ENCODE peak calls at places on chromosomes 13 and 19, in four cellular contexts. One of them, this sample, is unnamed.
A peak's percentile ranks its signal among the peaks of the same experiment; 100 is the strongest.

GRCh38 chr19:54650108-54650666 is 12.6 kb upstream of the LILRB4 start:
- DNase-seq in GM23338: no peak
- DNase-seq in CD8-positive, alpha-beta T cell: no peak
- DNase-seq in mammary epithelial cell: no peak
- DNase-seq in this sample: no peak

GRCh38 chr13:106810069-106810468 is 242.1 kb upstream of the ARGLU1 start:
- DNase-seq in mammary epithelial cell: no peak
- DNase-seq in CD8-positive, alpha-beta T cell: no peak
- DNase-seq in GM23338: no peak
- DNase-seq in this sample: no peak

GRCh38 chr19:23855676-23856075 is 59.0 kb upstream of the ZNF726 start:
- DNase-seq in mammary epithelial cell: no peak
- DNase-seq in GM23338: peak; percentile 46
- DNase-seq in CD8-positive, alpha-beta T cell: no peak
- DNase-seq in this sample: no peak

GRCh38 chr19:38068851-38069250 is 155.2 kb downstream of the DPF1 start:
- DNase-seq in mammary epithelial cell: no peak
- DNase-seq in GM23338: no peak
- DNase-seq in CD8-positive, alpha-beta T cell: no peak
- DNase-seq in this sample: no peak

GRCh38 chr13:21434588-21434987 is 24.5 kb downstream of the ZDHHC20 start:
- DNase-seq in mammary epithelial cell: no peak
- DNase-seq in GM23338: no peak
- DNase-seq in CD8-positive, alpha-beta T cell: no peak
- DNase-seq in this sample: no peak

GRCh38 chr19:49331616-49332055 is 3.6 kb upstream of the CD37 start:
- DNase-seq in GM23338: peak; percentile 74
- DNase-seq in CD8-positive, alpha-beta T cell: peak; percentile 49
- DNase-seq in mammary epithelial cell: peak; percentile 51
- DNase-seq in this sample: peak; percentile 57

GRCh38 chr19:51016798-51017683 is 2.5 kb downstream of the KLK10 start:
- DNase-seq in GM23338: peak; percentile 94
- DNase-seq in CD8-positive, alpha-beta T cell: peak; percentile 60
- DNase-seq in mammary epithelial cell: peak; percentile 87
- DNase-seq in this sample: peak; percentile 90

GRCh38 chr13:74466015-74466414 is 331.8 kb upstream of the KLF12 start:
- DNase-seq in CD8-positive, alpha-beta T cell: no peak
- DNase-seq in mammary epithelial cell: no peak
- DNase-seq in GM23338: peak; percentile 39
- DNase-seq in this sample: no peak

GRCh38 chr13:59176775-59177174 is 987.0 kb downstream of the DIAPH3 start:
- DNase-seq in CD8-positive, alpha-beta T cell: no peak
- DNase-seq in GM23338: peak; percentile 50
- DNase-seq in mammary epithelial cell: no peak
- DNase-seq in this sample: no peak

GRCh38 chr19:21362291-21362690 is 3.5 kb downstream of the ZNF738 start:
- DNase-seq in GM23338: no peak
- DNase-seq in CD8-positive, alpha-beta T cell: no peak
- DNase-seq in mammary epithelial cell: no peak
- DNase-seq in this sample: no peak

GRCh38 chr19:28318469-28319179 is 894.3 kb downstream of the UQCRFS1 start:
- DNase-seq in GM23338: no peak
- DNase-seq in CD8-positive, alpha-beta T cell: no peak
- DNase-seq in mammary epithelial cell: no peak
- DNase-seq in this sample: no peak

GRCh38 chr19:50167314-50167721 is 4.2 kb upstream of the IZUMO2 start:
- DNase-seq in mammary epithelial cell: no peak
- DNase-seq in CD8-positive, alpha-beta T cell: no peak
- DNase-seq in GM23338: peak; percentile 12
- DNase-seq in this sample: no peak

GRCh38 chr13:20696073-20696472 is 7.4 kb upstream of the IL17D start:
- DNase-seq in mammary epithelial cell: no peak
- DNase-seq in CD8-positive, alpha-beta T cell: no peak
- DNase-seq in GM23338: no peak
- DNase-seq in this sample: no peak

GRCh38 chr19:28737021-28737525 is 475.9 kb downstream of the UQCRFS1 start:
- DNase-seq in mammary epithelial cell: peak; percentile 28
- DNase-seq in GM23338: peak; percentile 65
- DNase-seq in CD8-positive, alpha-beta T cell: no peak
- DNase-seq in this sample: peak; percentile 20

GRCh38 chr13:35917942-35918645 is 213.1 kb downstream of the DCLK1 start:
- DNase-seq in mammary epithelial cell: no peak
- DNase-seq in CD8-positive, alpha-beta T cell: no peak
- DNase-seq in GM23338: no peak
- DNase-seq in this sample: no peak

DNA sequence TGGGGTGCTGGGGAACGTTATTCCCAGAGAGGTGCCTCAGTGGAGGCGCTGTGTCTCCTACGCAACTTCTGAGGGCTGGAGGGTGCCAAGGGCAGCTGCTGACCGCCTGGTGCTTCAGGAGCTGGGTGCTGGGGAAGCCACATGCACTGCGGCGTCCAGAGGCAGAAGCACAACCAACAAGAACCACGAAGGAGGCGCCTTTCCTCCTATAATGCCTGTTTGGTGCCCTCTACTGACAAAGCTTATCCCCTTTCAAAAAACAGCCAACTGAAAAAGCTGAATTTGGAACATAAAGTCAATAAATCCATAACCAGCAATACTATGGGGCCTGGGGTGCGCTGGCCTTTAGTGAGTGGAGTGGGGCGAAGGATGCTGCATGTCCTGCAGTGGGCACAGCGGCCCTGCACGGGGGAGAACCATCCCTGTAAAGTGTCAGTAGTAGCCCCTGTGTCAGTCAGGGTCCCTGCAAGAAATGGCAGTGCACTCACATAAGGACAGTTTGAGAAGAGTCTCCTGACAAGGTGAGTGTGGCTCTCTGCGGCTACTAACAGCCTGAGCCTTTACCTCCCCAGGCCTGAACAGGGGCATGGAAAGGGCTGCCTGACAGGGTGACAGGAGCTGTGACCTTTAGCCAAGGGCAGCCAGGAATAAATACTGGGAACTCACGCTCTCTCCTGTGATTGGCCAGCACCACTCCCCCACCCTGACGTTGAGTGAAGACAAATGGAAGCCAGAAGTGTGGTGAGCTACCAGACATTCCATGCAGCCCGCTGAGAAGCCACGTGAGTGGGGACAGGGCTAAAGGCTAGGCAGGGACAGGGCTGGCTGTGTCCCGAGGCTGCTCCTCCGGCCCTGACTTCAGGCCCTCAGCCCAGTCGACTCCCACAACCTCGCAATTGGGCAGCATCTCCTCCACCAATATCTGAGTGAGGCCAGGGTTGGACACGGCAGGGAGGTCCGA is 4.5 kb upstream of the B3GNT8 start:
- DNase-seq in GM23338: peak; percentile 51
- DNase-seq in CD8-positive, alpha-beta T cell: no peak
- DNase-seq in mammary epithelial cell: peak; percentile 25
- DNase-seq in this sample: peak; percentile 14
- H3K27ac ChIP-seq in GM23338: no peak overlapping the region
- H3K27ac ChIP-seq in CD8-positive, alpha-beta T cell: no peak overlapping the region
- H3K27ac ChIP-seq in mammary epithelial cell: no peak overlapping the region
- H3K27ac ChIP-seq in this sample: peak overlapping the region; percentile 56

DNA sequence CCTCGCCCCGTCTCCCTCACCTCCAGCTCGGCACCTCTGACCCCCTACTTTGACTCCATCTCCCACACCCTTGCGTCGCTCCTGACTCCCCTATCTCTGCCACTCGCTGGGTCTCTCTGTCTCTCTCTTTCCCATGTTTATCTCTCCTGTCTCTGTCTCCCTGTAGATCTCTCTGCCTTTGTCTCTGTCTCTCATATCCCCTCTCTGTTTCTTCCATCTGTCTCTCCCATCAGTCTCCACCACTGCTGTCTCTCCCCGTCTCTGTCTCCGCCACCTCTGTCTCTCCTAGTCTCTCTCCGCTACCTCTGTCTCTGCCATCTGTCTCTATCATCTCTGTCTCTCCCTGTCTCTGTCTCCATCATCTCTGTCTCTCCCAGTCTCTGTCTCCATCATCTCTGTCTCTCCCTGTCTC is 12.4 kb upstream of the BBC3 start:
- DNase-seq in CD8-positive, alpha-beta T cell: no peak
- DNase-seq in GM23338: no peak
- DNase-seq in mammary epithelial cell: no peak
- DNase-seq in this sample: no peak
- H3K27ac ChIP-seq in CD8-positive, alpha-beta T cell: peak overlapping the region; percentile 18
- H3K27ac ChIP-seq in GM23338: no peak overlapping the region
- H3K27ac ChIP-seq in mammary epithelial cell: peak overlapping the region; percentile 55
- H3K27ac ChIP-seq in this sample: peak overlapping the region; percentile 83

GRCh38 chr13:109355129-109355528 is 431.3 kb downstream of the IRS2 start:
- DNase-seq in mammary epithelial cell: no peak
- DNase-seq in GM23338: no peak
- DNase-seq in CD8-positive, alpha-beta T cell: no peak
- DNase-seq in this sample: no peak
- H3K27ac ChIP-seq in mammary epithelial cell: no peak overlapping the region
- H3K27ac ChIP-seq in GM23338: no peak overlapping the region
- H3K27ac ChIP-seq in CD8-positive, alpha-beta T cell: no peak overlapping the region
- H3K27ac ChIP-seq in this sample: no peak overlapping the region

DNA sequence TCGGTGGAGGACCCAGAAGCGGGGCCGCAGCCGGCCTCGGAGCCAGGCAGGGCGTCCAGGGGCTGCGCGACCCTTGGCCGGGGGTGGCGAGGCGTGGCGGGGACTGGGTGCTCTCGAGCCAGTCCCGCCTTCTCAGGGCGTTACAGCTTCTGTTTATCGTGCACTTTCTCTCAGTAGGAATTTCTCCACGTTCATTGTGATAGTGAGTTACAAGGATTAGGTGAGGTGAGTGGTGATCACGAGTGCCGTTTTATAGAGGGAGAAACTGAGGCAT is 589 bp downstream of the AP1M1 start:
- DNase-seq in CD8-positive, alpha-beta T cell: no peak
- DNase-seq in GM23338: no peak
- DNase-seq in mammary epithelial cell: no peak
- DNase-seq in this sample: peak; percentile 12
- H3K27ac ChIP-seq in CD8-positive, alpha-beta T cell: peak overlapping the region; percentile 98
- H3K27ac ChIP-seq in GM23338: no peak overlapping the region
- H3K27ac ChIP-seq in mammary epithelial cell: peak overlapping the region; percentile 74
- H3K27ac ChIP-seq in this sample: peak overlapping the region; percentile 81

GRCh38 chr19:10763399-10763798 is 45.5 kb downstream of the DNM2 start:
- DNase-seq in mammary epithelial cell: no peak
- DNase-seq in GM23338: no peak
- DNase-seq in CD8-positive, alpha-beta T cell: no peak
- DNase-seq in this sample: no peak
- H3K27ac ChIP-seq in mammary epithelial cell: no peak overlapping the region
- H3K27ac ChIP-seq in GM23338: no peak overlapping the region
- H3K27ac ChIP-seq in CD8-positive, alpha-beta T cell: no peak overlapping the region
- H3K27ac ChIP-seq in this sample: peak overlapping the region; percentile 64

GRCh38 chr19:8575467-8575997 is 1.7 kb downstream of the MYO1F start:
- DNase-seq in mammary epithelial cell: no peak
- DNase-seq in CD8-positive, alpha-beta T cell: peak; percentile 71
- DNase-seq in GM23338: peak; percentile 77
- DNase-seq in this sample: peak; percentile 20

GRCh38 chr19:8577247-8577646 is at the start of gene MYO1F:
- DNase-seq in GM23338: no peak
- DNase-seq in mammary epithelial cell: no peak
- DNase-seq in CD8-positive, alpha-beta T cell: peak; percentile 38
- DNase-seq in this sample: no peak

GRCh38 chr19:8571006-8571411 is 6.2 kb downstream of the MYO1F start:
- DNase-seq in GM23338: no peak
- DNase-seq in mammary epithelial cell: no peak
- DNase-seq in CD8-positive, alpha-beta T cell: peak; percentile 77
- DNase-seq in this sample: no peak

GRCh38 chr19:8576273-8576993 is 809 bp downstream of the MYO1F start:
- DNase-seq in CD8-positive, alpha-beta T cell: peak; percentile 52
- DNase-seq in GM23338: no peak
- DNase-seq in mammary epithelial cell: no peak
- DNase-seq in this sample: no peak

GRCh38 chr19:8573316-8573715 is 3.9 kb downstream of the MYO1F start:
- DNase-seq in mammary epithelial cell: no peak
- DNase-seq in GM23338: no peak
- DNase-seq in CD8-positive, alpha-beta T cell: no peak
- DNase-seq in this sample: no peak
- H3K27ac ChIP-seq in mammary epithelial cell: no peak overlapping the region
- H3K27ac ChIP-seq in GM23338: no peak overlapping the region
- H3K27ac ChIP-seq in CD8-positive, alpha-beta T cell: peak overlapping the region; percentile 37
- H3K27ac ChIP-seq in this sample: no peak overlapping the region

GRCh38 chr13:112685856-112686255 is 4.0 kb upstream of the ATP11A start:
- DNase-seq in CD8-positive, alpha-beta T cell: no peak
- DNase-seq in mammary epithelial cell: no peak
- DNase-seq in GM23338: no peak
- DNase-seq in this sample: peak; percentile 14
- H3K27ac ChIP-seq in CD8-positive, alpha-beta T cell: no peak overlapping the region
- H3K27ac ChIP-seq in mammary epithelial cell: no peak overlapping the region
- H3K27ac ChIP-seq in GM23338: no peak overlapping the region
- H3K27ac ChIP-seq in this sample: no peak overlapping the region

GRCh38 chr13:46667687-46668281 is 114.8 kb downstream of the LRCH1 start:
- DNase-seq in GM23338: no peak
- DNase-seq in CD8-positive, alpha-beta T cell: no peak
- DNase-seq in mammary epithelial cell: no peak
- DNase-seq in this sample: no peak
- H3K27ac ChIP-seq in GM23338: no peak overlapping the region
- H3K27ac ChIP-seq in CD8-positive, alpha-beta T cell: peak overlapping the region; percentile 45
- H3K27ac ChIP-seq in mammary epithelial cell: no peak overlapping the region
- H3K27ac ChIP-seq in this sample: no peak overlapping the region

This sample was measured in RWPE1.